ENCODE peak calls at places on chromosomes 5 and 9, in seven cellular contexts. One of them, this sample, is unnamed.

GRCh38 chr5:127935398-127935797 is 148.2 kb upstream of the SLC12A2 start:
- DNase-seq in HepG2: peak
- DNase-seq in HFFc6: no peak
- DNase-seq in coronary artery: no peak
- DNase-seq in nephron progenitor cell: no peak
- DNase-seq in psoas muscle: no peak
- DNase-seq in GM20000: no peak
- DNase-seq in this sample: no peak

GRCh38 chr9:17802249-17802857 is 223.5 kb downstream of the SH3GL2 start:
- DNase-seq in psoas muscle: no peak
- DNase-seq in coronary artery: no peak
- DNase-seq in HepG2: no peak
- DNase-seq in nephron progenitor cell: no peak
- DNase-seq in GM20000: peak
- DNase-seq in HFFc6: peak
- DNase-seq in this sample: no peak

GRCh38 chr5:162068412-162068811 is 839 bp downstream of the GABRG2 start:
- DNase-seq in nephron progenitor cell: peak
- DNase-seq in psoas muscle: peak
- DNase-seq in HFFc6: no peak
- DNase-seq in coronary artery: no peak
- DNase-seq in GM20000: peak
- DNase-seq in HepG2: peak
- DNase-seq in this sample: peak

GRCh38 chr9:75855509-75855908 is 35.0 kb upstream of the PCSK5 start:
- DNase-seq in GM20000: no peak
- DNase-seq in HepG2: peak
- DNase-seq in HFFc6: no peak
- DNase-seq in coronary artery: no peak
- DNase-seq in psoas muscle: no peak
- DNase-seq in nephron progenitor cell: no peak
- DNase-seq in this sample: no peak

GRCh38 chr5:40676643-40677333 is 2.9 kb upstream of the PTGER4 start:
- DNase-seq in coronary artery: no peak
- DNase-seq in psoas muscle: peak
- DNase-seq in HepG2: no peak
- DNase-seq in GM20000: no peak
- DNase-seq in nephron progenitor cell: no peak
- DNase-seq in HFFc6: peak
- DNase-seq in this sample: no peak

GRCh38 chr9:97768731-97769130 is 71.6 kb upstream of the XPA start:
- DNase-seq in coronary artery: no peak
- DNase-seq in GM20000: no peak
- DNase-seq in HFFc6: peak
- DNase-seq in psoas muscle: no peak
- DNase-seq in HepG2: no peak
- DNase-seq in nephron progenitor cell: no peak
- DNase-seq in this sample: no peak

GRCh38 chr5:124061663-124062062 is 549.7 kb downstream of the CSNK1G3 start:
- DNase-seq in psoas muscle: no peak
- DNase-seq in HFFc6: no peak
- DNase-seq in HepG2: no peak
- DNase-seq in nephron progenitor cell: no peak
- DNase-seq in GM20000: no peak
- DNase-seq in coronary artery: no peak
- DNase-seq in this sample: peak

GRCh38 chr5:96752341-96753016 is 55.3 kb downstream of the ERAP1 start:
- DNase-seq in psoas muscle: no peak
- DNase-seq in HepG2: peak
- DNase-seq in coronary artery: no peak
- DNase-seq in nephron progenitor cell: peak
- DNase-seq in HFFc6: peak
- DNase-seq in GM20000: peak
- DNase-seq in this sample: peak

GRCh38 chr9:92378825-92379535 is 25.4 kb downstream of the OGN start:
- DNase-seq in GM20000: no peak
- DNase-seq in HepG2: no peak
- DNase-seq in psoas muscle: no peak
- DNase-seq in HFFc6: peak
- DNase-seq in coronary artery: no peak
- DNase-seq in nephron progenitor cell: no peak
- DNase-seq in this sample: no peak

GRCh38 chr9:137064027-137064879 is 6.1 kb downstream of the SAPCD2 start:
- DNase-seq in coronary artery: no peak
- DNase-seq in psoas muscle: peak
- DNase-seq in HepG2: peak
- DNase-seq in HFFc6: no peak
- DNase-seq in nephron progenitor cell: peak
- DNase-seq in GM20000: peak
- DNase-seq in this sample: no peak

GRCh38 chr9:112046181-112046580 is 128.9 kb downstream of the SUSD1 start:
- DNase-seq in nephron progenitor cell: no peak
- DNase-seq in HepG2: no peak
- DNase-seq in HFFc6: peak
- DNase-seq in GM20000: no peak
- DNase-seq in psoas muscle: no peak
- DNase-seq in coronary artery: no peak
- DNase-seq in this sample: no peak

GRCh38 chr5:4879693-4880303 is 260.3 kb upstream of the ADAMTS16 start:
- DNase-seq in GM20000: peak
- DNase-seq in HepG2: peak
- DNase-seq in psoas muscle: peak
- DNase-seq in nephron progenitor cell: peak
- DNase-seq in HFFc6: peak
- DNase-seq in coronary artery: no peak
- DNase-seq in this sample: peak

GRCh38 chr9:98173181-98173580 is 19.3 kb downstream of the CORO2A start:
- DNase-seq in psoas muscle: no peak
- DNase-seq in nephron progenitor cell: no peak
- DNase-seq in coronary artery: no peak
- DNase-seq in HepG2: no peak
- DNase-seq in GM20000: no peak
- DNase-seq in HFFc6: no peak
- DNase-seq in this sample: no peak

GRCh38 chr5:80153586-80154126 is 102.2 kb downstream of the SERINC5 start:
- DNase-seq in HFFc6: no peak
- DNase-seq in nephron progenitor cell: no peak
- DNase-seq in psoas muscle: no peak
- DNase-seq in coronary artery: no peak
- DNase-seq in GM20000: no peak
- DNase-seq in HepG2: peak
- DNase-seq in this sample: no peak

GRCh38 chr5:32173394-32174010 is 617 bp downstream of the GOLPH3 start:
- DNase-seq in nephron progenitor cell: no peak
- DNase-seq in GM20000: peak
- DNase-seq in coronary artery: no peak
- DNase-seq in HFFc6: peak
- DNase-seq in HepG2: peak
- DNase-seq in psoas muscle: peak
- DNase-seq in this sample: no peak

GRCh38 chr5:131986161-131986912 is 25.1 kb downstream of the ACSL6 start:
- DNase-seq in psoas muscle: no peak
- DNase-seq in nephron progenitor cell: no peak
- DNase-seq in coronary artery: no peak
- DNase-seq in HepG2: no peak
- DNase-seq in HFFc6: no peak
- DNase-seq in GM20000: no peak
- DNase-seq in this sample: no peak

GRCh38 chr9:27162045-27162444 is 53.0 kb downstream of the TEK start:
- DNase-seq in HepG2: no peak
- DNase-seq in GM20000: no peak
- DNase-seq in psoas muscle: no peak
- DNase-seq in nephron progenitor cell: no peak
- DNase-seq in HFFc6: peak
- DNase-seq in coronary artery: no peak
- DNase-seq in this sample: peak

GRCh38 chr9:135087489-135087791 is at the start of gene OLFM1:
- DNase-seq in HepG2: no peak
- DNase-seq in HFFc6: peak
- DNase-seq in GM20000: peak
- DNase-seq in psoas muscle: peak
- DNase-seq in nephron progenitor cell: peak
- DNase-seq in coronary artery: no peak
- DNase-seq in this sample: peak

GRCh38 chr5:172903790-172904189 is 55.4 kb upstream of the RPL26L1 start:
- DNase-seq in coronary artery: no peak
- DNase-seq in HFFc6: peak
- DNase-seq in HepG2: no peak
- DNase-seq in GM20000: no peak
- DNase-seq in nephron progenitor cell: no peak
- DNase-seq in psoas muscle: peak
- DNase-seq in this sample: peak

GRCh38 chr5:154461531-154461930 is 15.7 kb downstream of the SAP30L start:
- DNase-seq in psoas muscle: no peak
- DNase-seq in nephron progenitor cell: no peak
- DNase-seq in GM20000: no peak
- DNase-seq in coronary artery: no peak
- DNase-seq in HepG2: no peak
- DNase-seq in HFFc6: no peak
- DNase-seq in this sample: no peak

GRCh38 chr9:4389755-4390154 is 89.9 kb upstream of the GLIS3 start:
- DNase-seq in GM20000: no peak
- DNase-seq in coronary artery: no peak
- DNase-seq in psoas muscle: no peak
- DNase-seq in nephron progenitor cell: no peak
- DNase-seq in HepG2: no peak
- DNase-seq in HFFc6: no peak
- DNase-seq in this sample: no peak
- TF ChIP-seq CTCF in GM20000: no peak
- TF ChIP-seq CTCF in coronary artery: no peak
- TF ChIP-seq CTCF in psoas muscle: no peak
- TF ChIP-seq CTCF in nephron progenitor cell: no peak
- TF ChIP-seq CTCF in HepG2: no peak
- TF ChIP-seq CTCF in HFFc6: no peak
- TF ChIP-seq CTCF in this sample: no peak

GRCh38 chr5:142024771-142025304 is 12.0 kb upstream of the GNPDA1 start:
- DNase-seq in HepG2: peak
- DNase-seq in coronary artery: peak
- DNase-seq in nephron progenitor cell: peak
- DNase-seq in HFFc6: peak
- DNase-seq in psoas muscle: peak
- DNase-seq in GM20000: peak
- DNase-seq in this sample: peak
- TF ChIP-seq CTCF in HepG2: no peak
- TF ChIP-seq CTCF in coronary artery: no peak
- TF ChIP-seq CTCF in nephron progenitor cell: no peak
- TF ChIP-seq CTCF in HFFc6: no peak
- TF ChIP-seq CTCF in psoas muscle: no peak
- TF ChIP-seq CTCF in GM20000: no peak
- TF ChIP-seq CTCF in this sample: no peak

GRCh38 chr5:101976933-101977332 is 319.2 kb downstream of the SLCO4C1 start:
- DNase-seq in nephron progenitor cell: no peak
- DNase-seq in psoas muscle: no peak
- DNase-seq in HFFc6: no peak
- DNase-seq in GM20000: no peak
- DNase-seq in coronary artery: no peak
- DNase-seq in HepG2: no peak
- DNase-seq in this sample: peak

GRCh38 chr5:101977729-101978345 is 318.2 kb downstream of the SLCO4C1 start:
- DNase-seq in coronary artery: no peak
- DNase-seq in GM20000: peak
- DNase-seq in nephron progenitor cell: peak
- DNase-seq in HFFc6: peak
- DNase-seq in psoas muscle: no peak
- DNase-seq in HepG2: peak
- DNase-seq in this sample: peak
- TF ChIP-seq CTCF in coronary artery: no peak
- TF ChIP-seq CTCF in GM20000: peak
- TF ChIP-seq CTCF in nephron progenitor cell: peak
- TF ChIP-seq CTCF in HFFc6: peak
- TF ChIP-seq CTCF in psoas muscle: peak
- TF ChIP-seq CTCF in HepG2: peak
- TF ChIP-seq CTCF in this sample: peak

GRCh38 chr5:66238435-66238834 is 94.3 kb downstream of the SREK1 start:
- DNase-seq in HepG2: no peak
- DNase-seq in GM20000: no peak
- DNase-seq in HFFc6: no peak
- DNase-seq in nephron progenitor cell: no peak
- DNase-seq in coronary artery: no peak
- DNase-seq in psoas muscle: no peak
- DNase-seq in this sample: no peak

GRCh38 chr5:66241136-66241825 is 97.2 kb downstream of the SREK1 start:
- DNase-seq in nephron progenitor cell: no peak
- DNase-seq in coronary artery: no peak
- DNase-seq in HepG2: no peak
- DNase-seq in GM20000: no peak
- DNase-seq in HFFc6: no peak
- DNase-seq in psoas muscle: no peak
- DNase-seq in this sample: no peak

GRCh38 chr5:66242050-66242449 is 98.0 kb downstream of the SREK1 start:
- DNase-seq in HepG2: no peak
- DNase-seq in GM20000: no peak
- DNase-seq in psoas muscle: no peak
- DNase-seq in coronary artery: no peak
- DNase-seq in HFFc6: no peak
- DNase-seq in nephron progenitor cell: no peak
- DNase-seq in this sample: no peak

GRCh38 chr5:66234241-66234640 is 90.1 kb downstream of the SREK1 start:
- DNase-seq in nephron progenitor cell: no peak
- DNase-seq in GM20000: no peak
- DNase-seq in HepG2: no peak
- DNase-seq in psoas muscle: no peak
- DNase-seq in coronary artery: no peak
- DNase-seq in HFFc6: no peak
- DNase-seq in this sample: no peak

GRCh38 chr5:66239034-66239433 is 94.9 kb downstream of the SREK1 start:
- DNase-seq in nephron progenitor cell: no peak
- DNase-seq in psoas muscle: no peak
- DNase-seq in HepG2: no peak
- DNase-seq in GM20000: no peak
- DNase-seq in coronary artery: no peak
- DNase-seq in HFFc6: no peak
- DNase-seq in this sample: no peak
- TF ChIP-seq CTCF in nephron progenitor cell: no peak
- TF ChIP-seq CTCF in psoas muscle: no peak
- TF ChIP-seq CTCF in HepG2: peak
- TF ChIP-seq CTCF in GM20000: no peak
- TF ChIP-seq CTCF in coronary artery: no peak
- TF ChIP-seq CTCF in HFFc6: peak
- TF ChIP-seq CTCF in this sample: peak

GRCh38 chr9:5778799-5779198 is 54.1 kb downstream of the ERMP1 start:
- DNase-seq in nephron progenitor cell: no peak
- DNase-seq in HFFc6: no peak
- DNase-seq in coronary artery: no peak
- DNase-seq in psoas muscle: no peak
- DNase-seq in HepG2: no peak
- DNase-seq in GM20000: no peak
- DNase-seq in this sample: no peak
- TF ChIP-seq CTCF in nephron progenitor cell: no peak
- TF ChIP-seq CTCF in HFFc6: no peak
- TF ChIP-seq CTCF in coronary artery: no peak
- TF ChIP-seq CTCF in psoas muscle: no peak
- TF ChIP-seq CTCF in HepG2: no peak
- TF ChIP-seq CTCF in GM20000: no peak
- TF ChIP-seq CTCF in this sample: no peak

This sample was measured in LNCaP clone FGC.